ENCODE peak calls at places on chromosomes 3 and 15, in seven cellular contexts. K is MM.1S, E is psoas muscle, V is cardiac muscle cell, Y is upper lobe of right lung, N is mammary epithelial cell, J is heart left ventricle. M is an unnamed sample. For H3K4me1 and H3K9me3, the result is how much of the 10 kb centered on the place peaks cover.

GRCh38 chr3:110754207-110754916 is 317.3 kb upstream of the NECTIN3 start:
- DNase-seq in E (no peak), V (no peak), J (no peak), K (no peak), N (no peak), Y (no peak), M (no peak)

GRCh38 chr15:25238716-25239470 is 199.9 kb downstream of the UBE3A start:
- DNase-seq in J (no peak), Y (peak), V (no peak), K (no peak), N (no peak), E (peak), M (peak)

GRCh38 chr3:141393151-141394076 is 25.1 kb downstream of the ZBTB38 start:
- DNase-seq in N (no peak), V (peak), Y (no peak), J (no peak), E (no peak), K (no peak), M (peak)

GRCh38 chr3:69491980-69492379 is 106.1 kb upstream of the FRMD4B start:
- DNase-seq in E (no peak), K (no peak), V (peak), N (no peak), Y (no peak), J (no peak), M (peak)

GRCh38 chr3:14623569-14624051 is 28.0 kb upstream of the CCDC174 start:
- DNase-seq in V (no peak), J (peak), Y (no peak), N (no peak), E (no peak), K (no peak), M (no peak)

GRCh38 chr3:170043506-170043905 is 5.7 kb downstream of the GPR160 start:
- DNase-seq in N (no peak), K (peak), J (no peak), V (no peak), E (no peak), Y (no peak), M (no peak)

GRCh38 chr3:126509565-126510322 is 7.8 kb downstream of the UROC1 start:
- DNase-seq in K (no peak), N (peak), V (no peak), Y (peak), E (peak), J (no peak), M (peak)

GRCh38 chr3:29440321-29441019 is 159.6 kb downstream of the RBMS3 start:
- DNase-seq in J (no peak), V (no peak), K (no peak), N (no peak), Y (peak), E (peak), M (no peak)

GRCh38 chr3:116391296-116392201 is 53.7 kb downstream of the LSAMP start:
- DNase-seq in J (no peak), K (no peak), N (no peak), E (peak), V (no peak), Y (peak), M (peak)

GRCh38 chr3:157530637-157531300 is 27.6 kb upstream of the VEPH1 start:
- DNase-seq in V (peak), J (no peak), K (no peak), N (no peak), E (no peak), Y (no peak), M (no peak)

GRCh38 chr15:52440414-52440813 is 88.3 kb downstream of the MYO5A start:
- DNase-seq in V (no peak), N (peak), E (peak), K (no peak), Y (no peak), J (no peak), M (no peak)

GRCh38 chr15:43104426-43104825 is 1.4 kb downstream of the UBR1 start:
- DNase-seq in K (no peak), J (no peak), N (peak), E (no peak), V (no peak), Y (no peak), M (no peak)

GRCh38 chr3:45841380-45841700 is 579 bp downstream of the LZTFL1 start:
- DNase-seq in K (peak), N (no peak), J (no peak), E (no peak), Y (peak), V (peak), M (no peak)

GRCh38 chr3:127486337-127486944 is 104.1 kb downstream of the TPRA1 start:
- DNase-seq in J (no peak), K (no peak), E (no peak), Y (peak), N (no peak), V (no peak), M (no peak)

GRCh38 chr15:35784745-35785144 is 238.8 kb upstream of the DPH6 start:
- DNase-seq in V (peak), N (no peak), J (no peak), Y (no peak), E (no peak), K (no peak), M (no peak)

GRCh38 chr15:72758195-72758594 is 25.4 kb downstream of the ADPGK start:
- DNase-seq in Y (no peak), K (no peak), N (peak), V (peak), E (no peak), J (no peak), M (no peak)

GRCh38 chr15:58486564-58486963 is 54.8 kb downstream of the LIPC start:
- DNase-seq in K (no peak), N (no peak), V (no peak), Y (no peak), E (no peak), J (no peak), M (no peak)

GRCh38 chr15:43285609-43286037 is 18.9 kb upstream of the TGM5 start:
- DNase-seq in E (no peak), J (no peak), V (peak), Y (no peak), N (peak), K (peak), M (no peak)

GRCh38 chr15:94004697-94005096 is 226.7 kb upstream of the MCTP2 start:
- DNase-seq in N (peak), K (no peak), Y (no peak), E (peak), V (no peak), J (no peak), M (peak)

DNA sequence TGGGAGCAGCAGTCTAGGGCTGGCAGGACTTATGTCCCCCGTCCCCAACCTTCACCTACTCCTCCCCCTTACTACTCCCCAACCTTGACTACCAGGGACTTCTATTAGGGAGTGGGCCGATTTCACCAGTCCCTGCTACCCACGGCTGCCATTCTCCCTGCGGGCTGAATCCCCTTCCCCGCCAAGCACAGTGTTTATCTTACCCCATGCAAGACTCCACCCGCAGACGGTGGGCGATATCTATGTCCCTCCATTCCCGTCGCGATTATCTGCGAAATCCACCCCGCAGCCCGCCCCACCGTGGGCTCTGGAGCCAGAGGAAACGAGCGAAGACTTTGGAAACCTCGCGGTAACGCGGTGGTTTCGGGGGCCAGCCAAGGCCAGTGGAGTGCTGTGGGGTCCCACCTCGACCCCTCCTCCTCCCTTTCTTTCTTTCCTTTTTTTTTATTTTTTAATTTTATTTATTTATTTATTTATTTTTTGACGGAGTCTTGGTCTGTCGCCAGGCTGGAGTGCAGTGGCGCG is 4.7 kb downstream of the ISLR2 start:
- DNase-seq in K (no peak), N (no peak), Y (no peak), V (no peak), E (no peak), J (no peak), M (no peak)
- H3K4me3 ChIP-seq in K (no peak), N (no peak), Y (no peak), V (peak), E (peak), J (peak), M (no peak)

DNA sequence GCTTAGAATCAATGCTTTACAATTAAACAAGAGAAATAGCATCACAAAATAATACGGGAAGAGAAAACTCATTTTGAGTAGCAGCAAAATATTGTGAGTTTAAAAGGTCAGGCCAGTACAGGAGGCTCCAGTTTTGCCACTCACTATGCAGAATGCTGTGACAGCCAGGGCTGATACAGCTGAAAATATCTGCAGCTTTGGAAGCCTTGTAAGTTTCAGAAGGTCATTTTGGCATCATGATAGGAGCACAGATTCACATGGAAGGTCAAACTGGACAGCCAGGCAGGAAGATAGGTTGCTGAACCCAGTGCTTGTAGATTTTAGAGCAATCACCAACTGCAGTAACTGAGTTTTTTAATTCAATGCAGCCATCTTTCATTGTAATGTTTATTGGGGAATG is 14.1 kb downstream of the MBNL1 start:
- DNase-seq in E (no peak), N (no peak), J (no peak), Y (no peak), V (no peak), K (no peak), M (no peak)
- H3K4me1 ChIP-seq in E (half or more), N (under half), J (half or more), Y (half or more), V (half or more), K (under half), M (under half)

DNA sequence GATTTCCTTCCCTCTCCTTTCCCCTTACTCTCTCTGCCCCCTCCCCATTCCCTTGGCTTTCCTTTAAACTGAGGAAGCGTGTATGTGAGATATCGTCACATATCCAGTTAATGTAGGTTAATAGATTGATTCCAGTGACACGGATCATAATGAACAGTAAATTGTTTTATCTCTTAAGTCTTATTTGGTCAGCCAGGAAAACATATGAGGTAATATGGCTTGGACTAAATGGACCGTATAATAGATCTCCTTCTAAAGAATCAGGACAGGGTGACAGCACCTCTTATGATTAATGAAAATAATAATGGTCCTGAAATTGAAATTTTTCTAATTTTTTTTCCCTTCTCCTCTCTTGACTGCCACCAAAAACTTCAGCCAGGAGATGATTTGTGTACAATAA is 779.8 kb upstream of the NR2F2 start:
- DNase-seq in J (no peak), V (no peak), N (no peak), Y (no peak), K (no peak), E (no peak), M (no peak)
- H3K9me3 ChIP-seq in J (under half), V (under half), N (under half), Y (under half), K (under half), E (under half), M (under half)

GRCh38 chr3:71061037-71061436 is 522.5 kb downstream of the FOXP1 start:
- DNase-seq in Y (no peak), J (no peak), K (no peak), V (no peak), E (no peak), N (no peak), M (no peak)
- H3K4me3 ChIP-seq in Y (peak), J (peak), K (no peak), V (peak), E (peak), N (peak), M (peak)

GRCh38 chr3:53164911-53165310 is 3.9 kb downstream of the PRKCD start:
- DNase-seq in Y (no peak), J (no peak), V (no peak), E (no peak), K (no peak), N (no peak), M (no peak)

GRCh38 chr3:53161820-53162671 is 1.0 kb downstream of the PRKCD start:
- DNase-seq in K (peak), V (peak), J (peak), N (peak), Y (peak), E (no peak), M (peak)

GRCh38 chr3:53163459-53164387 is 2.7 kb downstream of the PRKCD start:
- DNase-seq in J (no peak), K (no peak), Y (no peak), V (peak), N (no peak), E (no peak), M (peak)

GRCh38 chr3:53161345-53161819 is 373 bp downstream of the PRKCD start:
- DNase-seq in V (no peak), N (no peak), Y (peak), E (peak), J (peak), K (peak), M (peak)

GRCh38 chr3:53162672-53163458 is 1.9 kb downstream of the PRKCD start:
- DNase-seq in K (no peak), Y (peak), V (no peak), J (no peak), N (peak), E (no peak), M (no peak)
- H3K4me1 ChIP-seq in K (under half), Y (half or more), V (under half), J (under half), N (half or more), E (under half), M (under half)

DNA sequence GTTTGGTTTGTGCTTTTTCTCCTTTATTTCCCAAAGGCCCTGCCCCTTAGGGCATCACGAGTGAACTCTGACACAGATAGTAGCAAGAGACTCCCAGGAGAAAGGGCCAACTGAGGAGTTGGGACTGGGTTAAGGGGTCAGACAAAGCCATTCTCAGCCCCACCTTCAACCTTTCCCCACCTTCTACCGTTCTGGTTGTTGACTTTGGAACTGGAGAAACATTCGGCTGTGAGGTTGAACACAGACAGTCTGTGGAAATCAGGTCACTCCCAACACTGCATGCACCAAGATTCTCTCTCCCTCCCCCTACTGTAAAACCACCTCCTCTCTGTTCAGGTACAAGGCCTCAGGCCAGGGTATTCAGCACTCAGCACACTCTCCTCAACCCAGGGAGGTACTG is 3.9 kb upstream of the BDH1 start:
- DNase-seq in Y (no peak), J (no peak), V (no peak), K (no peak), E (no peak), N (no peak), M (no peak)
- H3K9me3 ChIP-seq in Y (under half), J (under half), V (under half), K (under half), E (under half), N (under half), M (under half)

GRCh38 chr3:113241292-113242033 is 30.1 kb downstream of the BOC start:
- DNase-seq in J (no peak), N (no peak), E (no peak), Y (no peak), K (no peak), V (peak), M (no peak)
- H3K4me3 ChIP-seq in J (no peak), N (no peak), E (no peak), Y (no peak), K (no peak), V (no peak), M (no peak)

DNA sequence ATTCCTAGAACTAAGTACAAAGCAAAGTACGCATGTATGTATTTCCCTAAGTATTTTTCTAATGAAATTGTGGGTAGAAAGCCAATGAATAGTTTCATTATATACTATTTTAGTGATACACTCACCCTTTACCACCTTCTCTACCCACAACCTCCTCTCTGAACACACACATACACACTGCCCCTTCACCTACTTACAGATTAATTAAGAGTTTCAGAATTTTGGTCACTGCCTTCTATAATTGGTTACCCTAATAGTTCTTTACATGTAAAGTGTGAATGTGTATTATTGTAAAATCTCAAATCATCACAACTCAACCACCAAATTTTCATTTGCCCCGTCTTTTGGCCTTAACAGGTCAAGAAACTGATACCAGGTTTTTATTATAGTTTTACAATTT is 7.2 kb downstream of the PFN2 start:
- DNase-seq in V (no peak), K (no peak), J (no peak), E (no peak), N (no peak), Y (no peak), M (no peak)
- H3K4me1 ChIP-seq in V (under half), K (under half), J (under half), E (under half), N (under half), Y (under half), M (under half)

M was measured in right cardiac atrium.